ENCODE peak calls at places on chromosomes 11 and 22, in eight cellular contexts. U, H, Y, F, G, C, J and M are unnamed samples.

GRCh38 chr11:91960770-91961169 is 263.8 kb upstream of the FAT3 start:
- DNase-seq in U (no peak), F (no peak), C (no peak), H (no peak), G (no peak), J (no peak), Y (no peak), M (no peak)

GRCh38 chr22:43880743-43881055 is 11.1 kb downstream of the PNPLA5 start:
- DNase-seq in U (no peak), F (no peak), H (no peak), Y (no peak), C (no peak), J (no peak), G (no peak), M (no peak)

GRCh38 chr11:133815636-133816035 is 29.7 kb downstream of the SPATA19 start:
- DNase-seq in C (no peak), F (no peak), J (no peak), Y (no peak), H (no peak), U (no peak), G (no peak), M (no peak)

GRCh38 chr22:23383491-23384450 is 196.3 kb downstream of the IGLL1 start:
- DNase-seq in G (no peak), H (no peak), Y (no peak), U (no peak), F (no peak), C (peak), J (no peak), M (peak)

GRCh38 chr11:28146123-28146751 is 38.0 kb downstream of the METTL15 start:
- DNase-seq in C (peak), U (no peak), Y (no peak), J (no peak), F (peak), G (no peak), H (peak), M (no peak)

GRCh38 chr22:43333978-43334377 is 9.2 kb downstream of the SCUBE1 start:
- DNase-seq in H (no peak), G (no peak), C (no peak), Y (no peak), J (no peak), U (no peak), F (no peak), M (no peak)

GRCh38 chr11:71563401-71563800 is 2.0 kb upstream of the KRTAP5-10 start:
- DNase-seq in Y (no peak), H (peak), J (no peak), G (no peak), F (peak), U (no peak), C (peak), M (peak)

GRCh38 chr11:17796154-17796553 is 61.6 kb downstream of the KCNC1 start:
- DNase-seq in Y (no peak), C (no peak), J (no peak), U (no peak), G (no peak), F (no peak), H (no peak), M (no peak)

GRCh38 chr11:1073261-1073724 is 1.4 kb upstream of the MUC2 start:
- DNase-seq in Y (no peak), F (peak), U (no peak), G (peak), H (no peak), C (peak), J (peak), M (peak)

GRCh38 chr11:44863231-44863630 is 87.5 kb downstream of the TP53I11 start:
- DNase-seq in F (no peak), Y (no peak), U (no peak), G (no peak), H (no peak), J (no peak), C (peak), M (no peak)

GRCh38 chr11:59943996-59944395 is 5.8 kb downstream of the OOSP1 start:
- DNase-seq in U (no peak), H (peak), C (no peak), F (no peak), G (no peak), J (no peak), Y (no peak), M (no peak)

GRCh38 chr11:28169816-28170215 is 61.6 kb downstream of the METTL15 start:
- DNase-seq in Y (no peak), U (no peak), H (no peak), J (no peak), C (no peak), G (no peak), F (no peak), M (no peak)

GRCh38 chr11:61912530-61912898 is 4.9 kb downstream of the RAB3IL1 start:
- DNase-seq in H (no peak), U (no peak), J (no peak), Y (no peak), G (no peak), C (no peak), F (no peak), M (no peak)

GRCh38 chr22:18954333-18954732 is 18.2 kb upstream of the PRODH start:
- DNase-seq in J (peak), F (peak), G (peak), Y (peak), H (peak), C (peak), U (peak), M (peak)

GRCh38 chr11:103867481-103867880 is 169.0 kb upstream of the DDI1 start:
- DNase-seq in U (no peak), F (no peak), C (no peak), H (peak), G (no peak), Y (no peak), J (no peak), M (no peak)

GRCh38 chr11:94822080-94822479 is 53.9 kb downstream of the AMOTL1 start:
- DNase-seq in J (no peak), C (no peak), H (no peak), G (no peak), U (no peak), Y (no peak), F (no peak), M (no peak)
- H3K4me3 ChIP-seq in J (no peak), C (no peak), H (no peak), G (no peak), U (no peak), Y (no peak), F (no peak), M (no peak)

GRCh38 chr22:30348837-30349236 is 7.9 kb downstream of the SF3A1 start:
- DNase-seq in Y (no peak), G (no peak), F (no peak), J (no peak), U (no peak), C (no peak), H (no peak), M (no peak)

GRCh38 chr22:30356392-30357230 is at the start of the genes CCDC157 and SF3A1:
- DNase-seq in H (peak), Y (peak), F (peak), G (peak), C (peak), J (peak), U (peak), M (peak)

GRCh38 chr22:30351226-30351625 is 5.5 kb downstream of the SF3A1 start:
- DNase-seq in J (no peak), F (no peak), H (peak), Y (no peak), C (no peak), U (no peak), G (no peak), M (no peak)

GRCh38 chr22:30357650-30358215 is 926 bp downstream of the CCDC157 start:
- DNase-seq in G (no peak), U (no peak), C (peak), H (no peak), J (no peak), Y (no peak), F (no peak), M (peak)

GRCh38 chr22:30354644-30355043 is 2.0 kb downstream of the SF3A1 start:
- DNase-seq in U (no peak), F (no peak), J (no peak), C (no peak), H (peak), G (no peak), Y (no peak), M (no peak)
- H3K4me3 ChIP-seq in U (peak), F (no peak), J (no peak), C (no peak), H (no peak), G (no peak), Y (peak), M (no peak)

GRCh38 chr11:8810331-8811301 is 100.4 kb upstream of the AKIP1 start:
- DNase-seq in G (peak), U (no peak), C (peak), H (no peak), F (no peak), Y (no peak), J (peak), M (peak)

GRCh38 chr11:8808226-8808585 is 102.8 kb upstream of the AKIP1 start:
- DNase-seq in C (no peak), H (no peak), J (no peak), G (no peak), U (no peak), F (no peak), Y (no peak), M (no peak)

GRCh38 chr11:8811571-8811970 is 99.4 kb upstream of the AKIP1 start:
- DNase-seq in U (no peak), J (no peak), C (no peak), F (no peak), Y (no peak), G (no peak), H (no peak), M (no peak)

GRCh38 chr11:8809185-8809584 is 101.8 kb upstream of the AKIP1 start:
- DNase-seq in Y (no peak), U (no peak), H (no peak), J (no peak), C (no peak), G (no peak), F (no peak), M (no peak)

GRCh38 chr11:8809605-8810272 is 101.2 kb upstream of the AKIP1 start:
- DNase-seq in C (peak), H (no peak), U (no peak), F (no peak), Y (no peak), J (no peak), G (no peak), M (no peak)
- H3K4me3 ChIP-seq in C (peak), H (no peak), U (no peak), F (no peak), Y (no peak), J (peak), G (peak), M (peak)

GRCh38 chr22:28111501-28111900 is 192.4 kb upstream of the PITPNB start:
- DNase-seq in G (no peak), C (no peak), F (no peak), U (no peak), J (no peak), H (no peak), Y (no peak), M (no peak)
- H3K4me3 ChIP-seq in G (no peak), C (no peak), F (no peak), U (no peak), J (no peak), H (no peak), Y (no peak), M (no peak)

GRCh38 chr11:35111171-35112055 is 27.6 kb upstream of the CD44 start:
- DNase-seq in C (no peak), Y (no peak), F (no peak), G (peak), J (no peak), H (peak), U (no peak), M (no peak)
- H3K4me3 ChIP-seq in C (no peak), Y (peak), F (no peak), G (no peak), J (no peak), H (no peak), U (no peak), M (no peak)

GRCh38 chr11:65389294-65389980 is 3.0 kb downstream of the FRMD8 start:
- DNase-seq in J (no peak), F (no peak), Y (no peak), U (no peak), C (no peak), G (no peak), H (no peak), M (peak)
- H3K4me3 ChIP-seq in J (no peak), F (no peak), Y (no peak), U (no peak), C (no peak), G (no peak), H (no peak), M (no peak)

GRCh38 chr22:20567371-20567847 is 60.0 kb downstream of the MED15 start:
- DNase-seq in H (peak), J (no peak), Y (no peak), U (no peak), G (no peak), C (no peak), F (no peak), M (no peak)
- H3K4me3 ChIP-seq in H (no peak), J (no peak), Y (peak), U (peak), G (no peak), C (no peak), F (no peak), M (no peak)

DNA sequence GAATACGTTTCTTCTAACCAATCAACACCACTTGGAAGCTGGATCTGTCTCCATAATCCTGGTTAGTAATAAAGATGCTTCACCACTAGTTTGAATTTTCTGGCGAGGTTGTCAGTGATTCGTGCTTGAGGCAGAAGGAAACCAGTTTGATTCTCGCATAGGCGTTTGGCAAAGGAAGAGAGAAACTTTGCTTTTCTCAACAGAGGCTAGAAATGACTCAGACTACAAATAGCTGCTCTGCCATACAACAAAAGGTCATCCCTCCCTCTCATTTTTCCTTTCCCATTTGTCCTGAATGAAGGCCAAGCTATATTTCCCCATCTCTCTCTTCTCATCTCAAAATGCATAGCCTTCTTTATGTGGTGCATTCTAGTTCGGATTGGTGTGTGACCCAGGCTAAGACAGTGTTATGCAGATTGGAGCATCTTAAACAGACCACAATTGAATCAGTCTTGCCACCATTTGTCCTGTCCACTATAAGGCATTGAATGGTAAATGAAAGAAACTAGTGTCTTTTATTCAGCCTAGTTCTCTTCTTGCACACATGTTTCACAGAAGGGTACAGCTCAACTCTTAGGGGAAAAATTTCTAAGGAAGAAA is 741.5 kb downstream of the NTM start:
- DNase-seq in G (no peak), F (no peak), C (no peak), Y (no peak), U (no peak), H (no peak), J (no peak), M (no peak)
- H3K4me3 ChIP-seq in G (no peak), F (no peak), C (no peak), Y (no peak), U (no peak), H (no peak), J (no peak), M (no peak)

DNA sequence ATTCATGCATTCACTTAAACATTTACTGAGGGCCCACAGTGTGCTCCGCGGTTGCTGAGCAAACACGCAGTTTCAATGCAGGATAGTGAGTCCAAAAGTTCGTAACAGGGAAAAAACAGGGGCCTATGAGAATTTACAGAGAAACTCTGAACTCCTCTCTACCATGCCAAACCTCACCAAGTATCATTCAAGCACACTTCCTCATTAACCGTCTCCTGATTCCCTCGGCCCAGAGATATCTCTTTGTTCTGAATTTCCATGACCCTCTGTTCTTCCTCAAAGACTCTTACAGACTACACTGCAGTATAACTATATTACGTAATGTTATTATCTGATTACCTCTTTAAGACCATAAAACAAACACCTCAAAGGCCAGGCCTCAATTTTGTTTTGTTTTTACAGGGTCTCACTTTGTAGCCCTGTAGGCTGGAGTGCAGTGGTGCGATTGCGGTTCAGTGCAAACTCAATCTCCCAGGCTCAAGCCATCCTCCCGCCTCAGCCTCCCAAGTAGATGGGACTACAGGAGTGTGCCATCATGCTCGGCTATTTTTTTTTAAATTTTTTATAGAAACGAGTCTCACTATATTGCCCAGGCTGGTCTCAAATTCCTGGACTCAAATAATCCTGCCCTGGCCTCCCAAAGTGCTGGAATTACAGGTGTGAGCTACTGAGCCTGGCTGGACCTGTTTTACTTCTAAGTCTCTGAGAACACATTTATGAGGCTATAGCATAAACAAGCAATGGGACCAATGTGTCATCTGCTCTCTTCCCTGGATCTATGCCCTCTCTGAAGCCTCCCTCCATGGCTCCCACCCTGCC is 3.6 kb downstream of the HPS4 start:
- DNase-seq in Y (no peak), U (no peak), F (no peak), G (no peak), H (no peak), J (no peak), C (no peak), M (no peak)
- H3K4me3 ChIP-seq in Y (peak), U (peak), F (no peak), G (no peak), H (no peak), J (no peak), C (peak), M (no peak)

GRCh38 chr22:36386351-36386899 is 1.3 kb downstream of the MYH9 start:
- DNase-seq in G (peak), C (peak), F (no peak), H (peak), U (peak), J (peak), Y (no peak), M (peak)

GRCh38 chr22:36385491-36386350 is 2.0 kb downstream of the MYH9 start:
- DNase-seq in H (peak), G (peak), U (peak), C (peak), F (no peak), Y (peak), J (no peak), M (peak)

GRCh38 chr22:36387664-36387913 is 178 bp downstream of the MYH9 start:
- DNase-seq in F (no peak), J (no peak), U (no peak), C (no peak), H (no peak), Y (no peak), G (no peak), M (no peak)

GRCh38 chr22:36386900-36387663 is 685 bp downstream of the MYH9 start:
- DNase-seq in G (peak), F (no peak), H (peak), C (peak), J (peak), U (peak), Y (no peak), M (peak)

DNA sequence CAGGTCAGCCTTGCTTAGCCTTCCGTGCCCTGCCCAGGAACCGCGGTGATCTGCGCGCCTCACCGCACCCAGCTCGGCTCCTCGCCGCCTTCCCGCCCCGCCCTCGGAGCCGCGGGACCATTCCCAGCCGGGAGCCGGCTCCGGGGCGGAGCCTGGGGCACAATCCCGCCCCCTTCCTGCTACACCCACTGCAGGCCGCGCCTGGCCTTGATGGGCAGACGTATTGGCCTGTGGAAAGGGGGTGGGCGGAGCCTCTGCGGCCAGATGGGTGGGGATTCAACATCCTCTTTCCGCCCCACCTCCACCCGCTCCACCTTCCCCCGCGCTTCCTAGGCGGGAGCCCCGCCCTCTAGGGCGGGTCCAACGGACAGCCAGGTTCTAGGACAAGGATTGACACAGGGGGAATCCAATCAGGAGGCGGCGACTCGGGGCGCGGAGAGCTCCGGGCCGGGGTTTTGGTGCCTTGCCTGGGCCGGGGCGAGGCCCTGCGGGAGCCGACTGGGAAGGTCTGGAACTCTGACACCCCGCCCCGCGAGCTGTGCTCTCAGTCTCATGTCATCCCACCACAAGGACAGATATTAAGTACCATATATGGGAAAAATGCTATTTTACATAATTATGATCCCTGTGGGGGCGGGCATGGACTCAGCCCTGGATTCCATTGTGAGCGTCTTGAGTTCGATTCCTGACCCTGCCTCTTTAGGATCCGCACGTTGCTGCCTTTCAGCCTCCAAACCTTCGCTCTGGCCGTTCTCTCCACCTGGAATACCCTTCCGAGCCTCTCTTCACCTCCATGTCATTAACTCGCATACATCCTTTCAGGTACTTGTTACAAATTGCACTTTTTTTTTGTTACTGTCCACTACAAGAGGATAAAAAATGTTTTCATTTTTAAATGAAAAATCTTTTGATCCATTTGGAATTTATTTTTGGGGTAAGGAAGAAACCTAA is at the start of gene MYH9:
- DNase-seq in Y (peak), U (peak), G (peak), J (peak), C (peak), H (peak), F (peak), M (peak)
- H3K4me3 ChIP-seq in Y (peak), U (peak), G (peak), J (peak), C (peak), H (peak), F (peak), M (peak)